ENCODE peak calls at places on chromosomes 13 and 19, in eight cellular contexts. X is T-helper 2 cell, V is neural progenitor cell, G is HuH-7, O is kidney tubule cell, L is endodermal cell, N is kidney glomerular epithelial cell, U is Kasumi-1. R is an unnamed sample.

GRCh38 chr19:13366529-13367143 is 139.6 kb downstream of the CACNA1A start:
- DNase-seq in X (no peak), V (peak), G (no peak), O (peak), L (peak), N (peak), U (peak), R (peak)

GRCh38 chr13:20160346-20161274 is at the start of gene GJA3:
- DNase-seq in X (no peak), V (peak), G (peak), O (peak), L (peak), N (no peak), U (no peak), R (peak)

GRCh38 chr19:14434543-14435319 is 1.6 kb downstream of the PKN1 start:
- DNase-seq in X (no peak), V (no peak), G (no peak), O (peak), L (no peak), N (peak), U (peak), R (peak)

GRCh38 chr13:46197299-46197975 is 14.3 kb upstream of the LRRC63 start:
- DNase-seq in X (no peak), V (no peak), G (no peak), O (peak), L (no peak), N (no peak), U (no peak), R (no peak)

GRCh38 chr13:90502143-90502542 is 845.3 kb upstream of the MIR17HG start:
- DNase-seq in X (no peak), V (no peak), G (no peak), O (no peak), L (no peak), N (no peak), U (no peak), R (no peak)

GRCh38 chr19:9189538-9189937 is 10.8 kb downstream of the OR7D2 start:
- DNase-seq in X (no peak), V (peak), G (no peak), O (no peak), L (peak), N (no peak), U (no peak), R (no peak)

GRCh38 chr13:66216723-66217122 is 1013.4 kb downstream of the PCDH9 start:
- DNase-seq in X (no peak), V (no peak), G (no peak), O (no peak), L (no peak), N (no peak), U (no peak), R (no peak)

GRCh38 chr19:48614436-48615144 is at the start of gene FAM83E:
- DNase-seq in X (no peak), V (peak), G (peak), O (no peak), L (peak), N (no peak), U (no peak), R (peak)

GRCh38 chr19:31353826-31354225 is 4.6 kb upstream of the TSHZ3 start:
- DNase-seq in X (no peak), V (peak), G (no peak), O (no peak), L (peak), N (no peak), U (no peak), R (no peak)